ENCODE peak calls at places on chromosomes 13 and 19, in four cellular contexts. H is left cardiac atrium, R is pancreas, L is colonic mucosa. I is an unnamed sample.

GRCh38 chr19:8307965-8308866 is at the start of gene CD320:
- DNase-seq in H (peak), R (peak), L (peak), I (peak)

GRCh38 chr13:30395192-30396158 is 26.8 kb upstream of the UBE2L5 start:
- DNase-seq in H (peak), R (peak), L (peak), I (peak)

GRCh38 chr13:36839981-36840380 is 21.0 kb downstream of the RFXAP start:
- DNase-seq in H (no peak), R (no peak), L (no peak), I (no peak)

GRCh38 chr13:59519776-59520175 is 644.0 kb downstream of the DIAPH3 start:
- DNase-seq in H (no peak), R (no peak), L (no peak), I (no peak)

GRCh38 chr19:50890422-50891252 is 17.4 kb downstream of the KLK2 start:
- DNase-seq in H (no peak), R (no peak), L (no peak), I (no peak)

GRCh38 chr13:38398810-38399493 is 49.3 kb downstream of the UFM1 start:
- DNase-seq in H (no peak), R (no peak), L (no peak), I (no peak)

GRCh38 chr19:1087813-1088418 is 7.3 kb downstream of the POLR2E start:
- DNase-seq in H (no peak), R (no peak), L (no peak), I (peak)

GRCh38 chr13:31929031-31929770 is 102.4 kb upstream of the FRY start:
- DNase-seq in H (no peak), R (no peak), L (no peak), I (no peak)

GRCh38 chr13:79340490-79340889 is 65.6 kb downstream of the RBM26 start:
- DNase-seq in H (no peak), R (no peak), L (no peak), I (no peak)

GRCh38 chr13:75391432-75392100 is 90.4 kb downstream of the TBC1D4 start:
- DNase-seq in H (no peak), R (no peak), L (no peak), I (no peak)

GRCh38 chr13:108915634-108916497 is 286.5 kb downstream of the MYO16 start:
- DNase-seq in H (peak), R (peak), L (peak), I (peak)

GRCh38 chr13:41271456-41272285 is 8.3 kb upstream of the MTRF1 start:
- DNase-seq in H (no peak), R (no peak), L (no peak), I (no peak)

GRCh38 chr19:30450945-30451344 is 78.8 kb downstream of the ZNF536 start:
- DNase-seq in H (no peak), R (no peak), L (no peak), I (no peak)

GRCh38 chr19:2317300-2317699 is 9.3 kb upstream of the LINGO3 start:
- DNase-seq in H (no peak), R (no peak), L (no peak), I (no peak)

GRCh38 chr19:9834302-9834725 is 804 bp upstream of the PIN1 start:
- DNase-seq in H (no peak), R (no peak), L (no peak), I (no peak)

GRCh38 chr13:23140492-23140891 is 40.3 kb upstream of the SGCG start:
- DNase-seq in H (no peak), R (no peak), L (no peak), I (no peak)

GRCh38 chr13:45674908-45675307 is 27.2 kb upstream of the CBY2 start:
- DNase-seq in H (no peak), R (no peak), L (no peak), I (no peak)

GRCh38 chr19:15264061-15264932 is 32.0 kb upstream of the EPHX3 start:
- DNase-seq in H (peak), R (peak), L (peak), I (peak)

GRCh38 chr13:35549481-35549880 is 73.0 kb upstream of the MAB21L1 start:
- DNase-seq in H (no peak), R (no peak), L (no peak), I (no peak)

GRCh38 chr19:54209748-54210494 is 9.3 kb downstream of the RPS9 start:
- DNase-seq in H (peak), R (peak), L (peak), I (no peak)

GRCh38 chr19:44871809-44872208 is 19.2 kb upstream of the TOMM40 start:
- DNase-seq in H (no peak), R (no peak), L (no peak), I (no peak)